ENCODE peak calls at places on chromosomes 16 and 17, in ten cellular contexts. C is A549, J is GM12864, A is glutamatergic neuron, I is heart left ventricle, T is HFFc6, Z is AG09319, F is tibial artery, R is bronchial epithelial cell, Q is transverse colon. O is an unnamed sample.

GRCh38 chr17:63136381-63137012 is 170.5 kb downstream of the TANC2 start:
- DNase-seq in Z (no peak), Q (no peak), R (no peak), I (no peak), A (no peak), J (no peak), F (no peak), T (no peak), C (no peak), O (no peak)

GRCh38 chr17:40617678-40618240 is 29.9 kb downstream of the SMARCE1 start:
- DNase-seq in A (peak), F (no peak), R (peak), Z (peak), J (no peak), Q (no peak), I (no peak), T (no peak), C (no peak), O (no peak)

GRCh38 chr17:2292100-2292499 is 11.5 kb downstream of the SMG6 start:
- DNase-seq in A (no peak), Q (no peak), Z (no peak), F (no peak), C (no peak), T (peak), R (no peak), J (no peak), I (no peak), O (no peak)

GRCh38 chr16:64585367-64585766 is 536.5 kb downstream of the CDH11 start:
- DNase-seq in J (no peak), T (no peak), C (no peak), Q (no peak), I (no peak), F (no peak), A (no peak), R (no peak), Z (no peak), O (no peak)

GRCh38 chr17:77662796-77663195 is 295.7 kb upstream of the TNRC6C start:
- DNase-seq in Q (no peak), C (no peak), T (no peak), I (no peak), J (no peak), F (no peak), A (no peak), R (no peak), Z (no peak), O (no peak)

GRCh38 chr17:46154151-46154816 is 38.9 kb downstream of the KANSL1 start:
- DNase-seq in C (no peak), Q (no peak), A (no peak), T (peak), R (peak), J (no peak), F (no peak), I (no peak), Z (no peak), O (no peak)

GRCh38 chr17:16351831-16352230 is 1.4 kb downstream of the CENPV start:
- DNase-seq in F (no peak), T (peak), A (no peak), Q (no peak), I (no peak), C (no peak), Z (no peak), J (no peak), R (peak), O (no peak)

GRCh38 chr16:54031107-54031760 is 255.4 kb downstream of the IRX3 start:
- DNase-seq in Q (no peak), J (no peak), F (no peak), R (peak), Z (no peak), C (no peak), A (no peak), T (no peak), I (no peak), O (no peak)

GRCh38 chr16:47734987-47735594 is 274.0 kb downstream of the PHKB start:
- DNase-seq in C (no peak), J (no peak), F (no peak), T (no peak), I (no peak), R (peak), Z (no peak), A (no peak), Q (peak), O (no peak)

GRCh38 chr17:50049636-50050035 is 6.3 kb upstream of the ITGA3 start:
- DNase-seq in F (no peak), I (no peak), R (no peak), Z (no peak), J (no peak), T (no peak), Q (no peak), A (no peak), C (peak), O (no peak)

GRCh38 chr17:15409721-15410247 is 57.6 kb downstream of the CDRT4 start:
- DNase-seq in Q (peak), I (no peak), T (peak), J (no peak), A (no peak), R (peak), Z (peak), C (no peak), F (peak), O (peak)

GRCh38 chr16:57736419-57737281 is 1.1 kb downstream of the KATNB1 start:
- DNase-seq in F (no peak), R (peak), Z (peak), Q (peak), C (peak), A (no peak), I (no peak), T (peak), J (no peak), O (peak)

GRCh38 chr17:78174332-78174869 is 6.0 kb downstream of the SYNGR2 start:
- DNase-seq in R (no peak), Z (no peak), J (no peak), T (no peak), A (no peak), Q (peak), I (peak), C (peak), F (peak), O (no peak)

GRCh38 chr17:67467500-67468481 is 90.7 kb downstream of the PITPNC1 start:
- DNase-seq in F (no peak), I (no peak), C (no peak), Q (no peak), R (no peak), T (no peak), A (peak), Z (no peak), J (no peak), O (no peak)

GRCh38 chr17:17972126-17972951 is at the start of the genes DRC3 and TOM1L2:
- DNase-seq in R (peak), Q (peak), J (peak), Z (peak), C (peak), F (peak), I (peak), A (peak), T (peak), O (peak)

GRCh38 chr17:53344778-53345177 is 477.9 kb upstream of the KIF2B start:
- DNase-seq in T (no peak), F (no peak), J (no peak), Z (no peak), Q (no peak), A (no peak), R (no peak), C (no peak), I (no peak), O (no peak)

GRCh38 chr16:4370570-4371480 is 823 bp upstream of the VASN start:
- DNase-seq in T (peak), Z (peak), F (peak), R (no peak), I (peak), J (no peak), A (no peak), Q (peak), C (no peak), O (no peak)

GRCh38 chr16:69012906-69013305 is 92.5 kb upstream of the HAS3 start:
- DNase-seq in I (no peak), A (no peak), R (peak), F (no peak), T (no peak), Q (no peak), Z (no peak), C (no peak), J (no peak), O (no peak)

GRCh38 chr17:55037828-55038227 is 69.3 kb downstream of the STXBP4 start:
- DNase-seq in C (no peak), J (peak), A (no peak), I (no peak), Q (no peak), F (no peak), Z (no peak), T (no peak), R (no peak), O (no peak)

GRCh38 chr17:48818361-48818841 is 1.4 kb upstream of the TTLL6 start:
- DNase-seq in T (no peak), C (no peak), Q (no peak), Z (no peak), A (peak), R (no peak), J (no peak), I (no peak), F (no peak), O (no peak)

GRCh38 chr17:44112284-44113280 is 10.9 kb downstream of the HDAC5 start:
- DNase-seq in Z (no peak), R (no peak), F (no peak), Q (no peak), C (no peak), J (no peak), A (no peak), T (no peak), I (peak), O (no peak)

GRCh38 chr16:74603848-74604247 is 3.1 kb downstream of the GLG1 start:
- DNase-seq in I (no peak), Z (no peak), T (no peak), Q (no peak), F (peak), J (no peak), A (no peak), C (no peak), R (peak), O (no peak)

GRCh38 chr16:88936913-88937666 is 39.9 kb downstream of the CBFA2T3 start:
- DNase-seq in Q (no peak), I (no peak), Z (no peak), R (no peak), C (no peak), J (no peak), A (no peak), F (no peak), T (no peak), O (no peak)

GRCh38 chr17:77854083-77854758 is 104.3 kb upstream of the TNRC6C start:
- DNase-seq in C (no peak), I (no peak), F (no peak), A (no peak), J (no peak), T (no peak), Q (no peak), R (no peak), Z (no peak), O (no peak)

GRCh38 chr16:1530883-1531637 is 2.4 kb upstream of the TMEM204 start:
- DNase-seq in J (no peak), T (peak), A (no peak), F (peak), I (peak), C (no peak), Q (peak), R (no peak), Z (peak), O (no peak)

GRCh38 chr16:26969589-26970217 is 97.0 kb upstream of the C16orf82 start:
- DNase-seq in F (no peak), A (no peak), I (no peak), C (no peak), T (no peak), Q (no peak), J (no peak), R (no peak), Z (no peak), O (no peak)

GRCh38 chr16:70749681-70750601 is 51.0 kb downstream of the VAC14 start:
- DNase-seq in A (peak), I (no peak), T (no peak), R (no peak), Z (no peak), F (no peak), C (no peak), Q (no peak), J (no peak), O (no peak)

GRCh38 chr17:32341141-32341856 is 674 bp downstream of the C17orf75 start:
- DNase-seq in A (no peak), J (no peak), Z (no peak), I (no peak), C (peak), F (no peak), R (peak), T (peak), Q (no peak), O (no peak)

GRCh38 chr17:77383613-77384608 is 243.1 kb downstream of the SEC14L1 start:
- DNase-seq in R (peak), T (no peak), I (peak), Z (no peak), J (no peak), C (no peak), A (no peak), Q (no peak), F (peak), O (no peak)

GRCh38 chr17:45231481-45232116 is 9.9 kb downstream of the FMNL1 start:
- DNase-seq in R (no peak), C (peak), A (peak), F (no peak), Q (peak), J (no peak), Z (no peak), T (no peak), I (no peak), O (no peak)

GRCh38 chr17:59105852-59106462 is 723 bp downstream of the TRIM37 start:
- DNase-seq in R (peak), Z (no peak), Q (peak), T (peak), I (peak), F (peak), C (peak), A (peak), J (no peak), O (no peak)

GRCh38 chr16:9061358-9061813 is 30.1 kb upstream of the HAPSTR1 start:
- DNase-seq in C (no peak), I (peak), A (no peak), R (peak), F (no peak), J (no peak), Q (peak), T (no peak), Z (no peak), O (no peak)

GRCh38 chr17:28896884-28897768 is at the start of gene FLOT2:
- DNase-seq in F (peak), T (peak), J (no peak), Z (no peak), Q (peak), A (peak), R (peak), I (peak), C (peak), O (no peak)

GRCh38 chr17:79953335-79953734 is 82.3 kb downstream of the TBC1D16 start:
- DNase-seq in J (no peak), Q (no peak), R (no peak), C (no peak), A (no peak), I (no peak), T (no peak), F (no peak), Z (no peak), O (no peak)

GRCh38 chr17:79954281-79955166 is 81.1 kb downstream of the TBC1D16 start:
- DNase-seq in Q (no peak), T (no peak), F (peak), Z (no peak), C (no peak), A (no peak), R (no peak), I (no peak), J (no peak), O (no peak)

GRCh38 chr17:79956853-79957252 is 78.8 kb downstream of the TBC1D16 start:
- DNase-seq in Z (no peak), T (no peak), C (no peak), F (peak), I (no peak), Q (no peak), J (no peak), R (no peak), A (no peak), O (no peak)

GRCh38 chr17:79955167-79955549 is 80.5 kb downstream of the TBC1D16 start:
- DNase-seq in T (no peak), Z (no peak), C (no peak), I (no peak), F (peak), R (no peak), J (no peak), Q (no peak), A (no peak), O (no peak)

GRCh38 chr17:79955961-79956735 is 79.5 kb downstream of the TBC1D16 start:
- DNase-seq in F (peak), I (no peak), J (no peak), R (no peak), Q (no peak), C (no peak), Z (no peak), T (no peak), A (no peak), O (no peak)
- TF ChIP-seq CTCF in F (no peak), I (no peak), J (no peak), R (no peak), Q (no peak), C (no peak), Z (no peak), T (no peak), A (no peak), O (no peak)

GRCh38 chr17:61129876-61130275 is 269.8 kb upstream of the TBX2 start:
- DNase-seq in F (no peak), C (no peak), R (no peak), A (no peak), T (no peak), Z (no peak), I (no peak), Q (no peak), J (no peak), O (no peak)

GRCh38 chr17:61130320-61130719 is 269.3 kb upstream of the TBX2 start:
- DNase-seq in C (no peak), I (no peak), Z (no peak), Q (no peak), A (no peak), R (no peak), F (no peak), J (no peak), T (no peak), O (no peak)

GRCh38 chr17:61129232-61129631 is 270.4 kb upstream of the TBX2 start:
- DNase-seq in Q (no peak), Z (no peak), J (no peak), C (no peak), T (no peak), R (no peak), F (no peak), A (no peak), I (no peak), O (no peak)

GRCh38 chr17:61127960-61128359 is 271.7 kb upstream of the TBX2 start:
- DNase-seq in T (no peak), Q (no peak), J (no peak), Z (no peak), I (no peak), F (no peak), R (no peak), C (no peak), A (no peak), O (no peak)

DNA sequence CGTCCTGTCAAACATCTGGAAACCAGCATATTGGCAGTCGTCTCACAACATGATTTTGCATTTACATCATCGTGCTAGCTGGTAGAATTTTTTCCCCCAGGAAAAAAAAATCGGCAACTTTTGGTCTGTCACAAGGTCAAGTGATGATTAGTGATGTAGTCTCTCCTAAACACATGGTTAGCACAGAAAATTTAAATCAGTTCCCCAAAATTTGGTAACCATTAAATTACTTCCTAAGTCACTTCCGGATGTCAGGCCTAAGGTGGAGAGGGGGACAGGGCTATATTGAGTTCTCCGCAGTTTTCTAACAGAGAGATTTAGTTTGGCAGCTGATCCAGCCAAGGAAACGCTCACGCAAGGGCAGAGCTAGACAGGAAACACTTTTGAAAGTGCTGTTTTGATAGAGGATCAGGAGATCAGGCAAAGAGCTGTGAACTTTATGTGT is 270.9 kb upstream of the TBX2 start:
- DNase-seq in C (no peak), J (no peak), F (no peak), T (no peak), I (peak), Z (peak), Q (no peak), R (no peak), A (no peak), O (no peak)
- TF ChIP-seq CTCF in C (no peak), J (no peak), F (no peak), T (no peak), I (no peak), Z (no peak), Q (no peak), R (no peak), A (no peak), O (no peak)

GRCh38 chr17:56842577-56842976 is 8.6 kb downstream of the DGKE start:
- DNase-seq in J (no peak), Q (no peak), I (no peak), C (no peak), F (no peak), R (no peak), T (no peak), A (no peak), Z (no peak), O (no peak)

GRCh38 chr17:56835259-56835575 is 1.3 kb downstream of the DGKE start:
- DNase-seq in J (no peak), C (no peak), F (no peak), A (no peak), I (no peak), Q (no peak), Z (no peak), T (no peak), R (no peak), O (no peak)

GRCh38 chr17:56833812-56834379 is at the start of the genes C17orf67 and DGKE:
- DNase-seq in Z (peak), C (peak), Q (peak), A (peak), R (peak), I (peak), T (peak), J (peak), F (peak), O (peak)

GRCh38 chr17:56834380-56835258 is 668 bp downstream of the DGKE start:
- DNase-seq in Z (no peak), I (peak), C (peak), A (peak), J (peak), R (peak), T (peak), F (peak), Q (peak), O (no peak)

DNA sequence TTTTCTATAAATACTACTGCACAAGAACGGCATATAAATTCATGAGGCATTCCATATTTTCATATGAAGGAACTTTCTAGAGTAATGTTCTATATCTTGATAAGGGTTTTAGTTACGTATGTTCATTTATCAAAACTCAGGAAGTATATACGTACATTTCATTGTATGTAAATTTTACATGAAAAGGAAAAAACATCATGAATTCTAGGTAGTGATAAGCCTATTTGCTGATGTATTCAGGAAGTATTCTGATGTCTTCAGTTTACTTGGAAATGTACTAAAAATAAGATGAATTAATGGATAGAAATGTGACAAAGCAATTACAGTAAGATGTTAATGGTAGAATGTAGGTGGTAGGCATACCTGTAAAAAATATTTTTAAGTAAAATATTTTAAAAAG is 4.7 kb downstream of the DGKE start:
- DNase-seq in F (no peak), T (no peak), I (no peak), Z (no peak), C (no peak), J (no peak), A (no peak), R (no peak), Q (no peak), O (no peak)
- TF ChIP-seq CTCF in F (no peak), T (no peak), I (no peak), Z (no peak), C (no peak), J (no peak), A (no peak), R (no peak), Q (no peak), O (no peak)

GRCh38 chr16:20260215-20261009 is 66.9 kb downstream of the GP2 start:
- DNase-seq in F (no peak), Z (no peak), Q (no peak), I (no peak), J (no peak), R (no peak), A (no peak), C (no peak), T (no peak), O (no peak)
- TF ChIP-seq CTCF in F (no peak), Z (no peak), Q (no peak), I (no peak), J (no peak), R (no peak), A (no peak), C (no peak), T (no peak), O (no peak)

GRCh38 chr17:69573396-69573795 is 158.9 kb downstream of the MAP2K6 start:
- DNase-seq in C (no peak), A (no peak), R (no peak), F (no peak), Z (no peak), T (no peak), Q (no peak), I (no peak), J (no peak), O (no peak)
- TF ChIP-seq CTCF in C (no peak), A (no peak), R (no peak), F (no peak), Z (no peak), T (no peak), Q (no peak), I (no peak), J (no peak), O (no peak)

GRCh38 chr16:85447657-85448313 is 165.3 kb upstream of the GSE1 start:
- DNase-seq in Z (no peak), I (no peak), J (no peak), R (no peak), A (no peak), F (no peak), Q (no peak), C (no peak), T (no peak), O (no peak)

GRCh38 chr16:85445779-85446222 is 167.3 kb upstream of the GSE1 start:
- DNase-seq in I (no peak), J (no peak), Q (peak), Z (no peak), F (no peak), C (no peak), T (no peak), A (no peak), R (no peak), O (no peak)

GRCh38 chr16:85448557-85449194 is 164.4 kb upstream of the GSE1 start:
- DNase-seq in R (no peak), Z (no peak), Q (peak), J (no peak), C (no peak), F (no peak), I (no peak), A (peak), T (no peak), O (no peak)

GRCh38 chr16:85444879-85445778 is 168.0 kb upstream of the GSE1 start:
- DNase-seq in I (no peak), Z (no peak), J (no peak), F (no peak), T (no peak), R (no peak), Q (peak), A (no peak), C (no peak), O (no peak)

GRCh38 chr16:85446846-85447656 is 166.1 kb upstream of the GSE1 start:
- DNase-seq in T (no peak), J (peak), A (no peak), Z (no peak), I (no peak), R (no peak), Q (peak), C (no peak), F (no peak), O (no peak)
- TF ChIP-seq CTCF in T (no peak), J (no peak), A (no peak), Z (no peak), I (no peak), R (no peak), Q (no peak), C (no peak), F (no peak), O (no peak)

O was measured in kidney epithelial cell.